ENCODE peak calls at places on chromosome 16, in four cellular contexts. One of them, this sample, is unnamed.

GRCh38 chr16:57858635-57859034 is 56.3 kb upstream of the KIFC3 start:
- DNase-seq in adipocyte: no peak
- DNase-seq in foreskin fibroblast: no peak
- DNase-seq in AG04450: no peak
- DNase-seq in this sample: no peak

GRCh38 chr16:50677351-50677750 is 3.8 kb downstream of the SNX20 start:
- DNase-seq in adipocyte: no peak
- DNase-seq in foreskin fibroblast: no peak
- DNase-seq in AG04450: no peak
- DNase-seq in this sample: no peak

GRCh38 chr16:84829168-84829965 is 9.6 kb downstream of the CRISPLD2 start:
- DNase-seq in adipocyte: peak; percentile 90
- DNase-seq in foreskin fibroblast: peak; percentile 83
- DNase-seq in AG04450: peak; percentile 79
- DNase-seq in this sample: peak; percentile 93

GRCh38 chr16:85535352-85536072 is 77.6 kb upstream of the GSE1 start:
- DNase-seq in adipocyte: no peak
- DNase-seq in foreskin fibroblast: no peak
- DNase-seq in AG04450: no peak
- DNase-seq in this sample: no peak

GRCh38 chr16:27766166-27766925 is 216.4 kb downstream of the KATNIP start:
- DNase-seq in adipocyte: no peak
- DNase-seq in foreskin fibroblast: no peak
- DNase-seq in AG04450: no peak
- DNase-seq in this sample: no peak

GRCh38 chr16:78676351-78676750 is 576.9 kb downstream of the WWOX start:
- DNase-seq in adipocyte: no peak
- DNase-seq in foreskin fibroblast: no peak
- DNase-seq in AG04450: no peak
- DNase-seq in this sample: peak; percentile 59

GRCh38 chr16:53809088-53809951 is 105.4 kb downstream of the FTO start:
- DNase-seq in adipocyte: peak; percentile 80
- DNase-seq in foreskin fibroblast: peak; percentile 71
- DNase-seq in AG04450: peak; percentile 60
- DNase-seq in this sample: peak; percentile 88

GRCh38 chr16:53042235-53042645 is 10.5 kb downstream of the CHD9NB start:
- DNase-seq in adipocyte: no peak
- DNase-seq in foreskin fibroblast: no peak
- DNase-seq in AG04450: no peak
- DNase-seq in this sample: no peak

GRCh38 chr16:54174201-54174600 is 112.4 kb downstream of the IRX3 start:
- DNase-seq in adipocyte: no peak
- DNase-seq in foreskin fibroblast: no peak
- DNase-seq in AG04450: no peak
- DNase-seq in this sample: no peak

GRCh38 chr16:64950731-64951130 is 171.1 kb downstream of the CDH11 start:
- DNase-seq in adipocyte: no peak
- DNase-seq in foreskin fibroblast: no peak
- DNase-seq in AG04450: no peak
- DNase-seq in this sample: no peak

GRCh38 chr16:84689126-84689525 is 10.7 kb upstream of the USP10 start:
- DNase-seq in adipocyte: peak; percentile 74
- DNase-seq in foreskin fibroblast: peak; percentile 93
- DNase-seq in AG04450: peak; percentile 83
- DNase-seq in this sample: peak; percentile 95

GRCh38 chr16:2798723-2799204 is 494 bp downstream of the PRSS41 start:
- DNase-seq in adipocyte: no peak
- DNase-seq in foreskin fibroblast: no peak
- DNase-seq in AG04450: no peak
- DNase-seq in this sample: no peak

GRCh38 chr16:28210979-28211505 is 723 bp downstream of the XPO6 start:
- DNase-seq in adipocyte: peak; percentile 87
- DNase-seq in foreskin fibroblast: peak; percentile 85
- DNase-seq in AG04450: no peak
- DNase-seq in this sample: peak; percentile 68

GRCh38 chr16:11327277-11328171 is 17.7 kb upstream of the RMI2 start:
- DNase-seq in adipocyte: no peak
- DNase-seq in foreskin fibroblast: no peak
- DNase-seq in AG04450: no peak
- DNase-seq in this sample: no peak

GRCh38 chr16:11329080-11329491 is 16.2 kb upstream of the RMI2 start:
- DNase-seq in adipocyte: peak; percentile 36
- DNase-seq in foreskin fibroblast: no peak
- DNase-seq in AG04450: no peak
- DNase-seq in this sample: peak; percentile 40

GRCh38 chr16:11326737-11327276 is 18.5 kb upstream of the RMI2 start:
- DNase-seq in adipocyte: no peak
- DNase-seq in foreskin fibroblast: no peak
- DNase-seq in AG04450: no peak
- DNase-seq in this sample: no peak

GRCh38 chr16:11329891-11330290 is 15.4 kb upstream of the RMI2 start:
- DNase-seq in adipocyte: no peak
- DNase-seq in foreskin fibroblast: no peak
- DNase-seq in AG04450: no peak
- DNase-seq in this sample: peak; percentile 33

DNA sequence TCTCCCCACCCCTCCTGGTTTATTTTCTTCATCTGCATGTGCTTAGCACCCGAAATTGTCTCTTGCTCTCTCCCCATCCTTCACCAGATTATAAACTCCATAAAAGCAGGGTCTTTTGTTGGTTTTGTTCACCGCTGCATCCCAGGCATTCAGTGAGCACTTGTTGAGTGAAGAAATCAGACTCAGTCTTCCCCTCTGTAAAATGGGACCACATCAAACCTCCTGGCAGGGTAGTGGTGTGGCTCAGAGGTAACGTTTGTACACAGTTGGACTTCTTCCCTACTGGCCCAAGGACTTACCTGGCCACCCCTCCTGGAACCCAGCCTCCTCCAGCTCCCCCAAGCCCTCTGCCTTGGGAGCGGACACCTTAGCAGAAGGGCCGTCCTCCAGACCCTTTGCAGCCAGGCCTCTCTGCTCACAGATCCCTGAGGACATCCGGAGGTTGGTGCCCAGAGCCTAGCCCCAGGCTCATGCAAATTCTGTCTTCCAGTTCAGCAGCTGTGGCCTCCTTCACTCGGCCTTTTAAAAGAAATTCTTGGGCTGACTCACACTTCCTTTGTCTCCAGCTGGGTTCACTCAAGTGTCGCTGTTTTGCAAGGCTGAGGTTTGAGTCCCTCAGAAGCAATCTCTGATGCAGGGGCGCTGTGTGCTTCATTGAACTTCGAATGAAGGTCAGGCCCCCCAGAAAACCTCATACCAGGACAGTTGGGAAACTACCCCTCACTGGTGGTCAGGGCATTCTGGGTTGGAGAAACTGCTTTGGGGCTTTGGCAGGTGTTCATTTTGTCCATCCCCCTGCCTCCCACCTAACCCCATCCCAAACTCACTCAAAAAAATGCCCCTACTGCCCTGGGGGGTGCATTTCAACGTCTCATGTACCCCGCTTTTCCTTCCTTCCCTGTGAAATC is 16.8 kb upstream of the RMI2 start:
- DNase-seq in adipocyte: peak; percentile 98
- DNase-seq in foreskin fibroblast: peak; percentile 91
- DNase-seq in AG04450: peak; percentile 90
- DNase-seq in this sample: peak; percentile 96
- H3K4me3 ChIP-seq in adipocyte: peak overlapping the region; percentile 67
- H3K4me3 ChIP-seq in foreskin fibroblast: peak overlapping the region; percentile 31
- H3K4me3 ChIP-seq in AG04450: peak overlapping the region; percentile 43
- H3K4me3 ChIP-seq in this sample: peak overlapping the region; percentile 1

GRCh38 chr16:14013571-14014283 is 57.4 kb upstream of the MRTFB start:
- DNase-seq in adipocyte: peak; percentile 96
- DNase-seq in foreskin fibroblast: peak; percentile 97
- DNase-seq in AG04450: peak; percentile 86
- DNase-seq in this sample: peak; percentile 99
- H3K4me3 ChIP-seq in adipocyte: peak overlapping the region; percentile 53
- H3K4me3 ChIP-seq in foreskin fibroblast: peak overlapping the region; percentile 66
- H3K4me3 ChIP-seq in AG04450: peak overlapping the region; percentile 7
- H3K4me3 ChIP-seq in this sample: peak overlapping the region; percentile 28

GRCh38 chr16:11349599-11350276 is 4.5 kb downstream of the RMI2 start:
- DNase-seq in adipocyte: peak; percentile 70
- DNase-seq in foreskin fibroblast: peak; percentile 79
- DNase-seq in AG04450: no peak
- DNase-seq in this sample: peak; percentile 66

GRCh38 chr16:11347831-11348230 is 2.6 kb downstream of the RMI2 start:
- DNase-seq in adipocyte: no peak
- DNase-seq in foreskin fibroblast: no peak
- DNase-seq in AG04450: no peak
- DNase-seq in this sample: no peak

GRCh38 chr16:11348737-11349598 is 3.7 kb downstream of the RMI2 start:
- DNase-seq in adipocyte: no peak
- DNase-seq in foreskin fibroblast: no peak
- DNase-seq in AG04450: no peak
- DNase-seq in this sample: no peak

GRCh38 chr16:11353158-11353557 is 7.9 kb downstream of the RMI2 start:
- DNase-seq in adipocyte: no peak
- DNase-seq in foreskin fibroblast: no peak
- DNase-seq in AG04450: no peak
- DNase-seq in this sample: no peak

GRCh38 chr16:11350531-11351335 is 5.5 kb downstream of the RMI2 start:
- DNase-seq in adipocyte: peak; percentile 91
- DNase-seq in foreskin fibroblast: peak; percentile 84
- DNase-seq in AG04450: peak; percentile 56
- DNase-seq in this sample: peak; percentile 37
- H3K4me3 ChIP-seq in adipocyte: peak overlapping the region; percentile 56
- H3K4me3 ChIP-seq in foreskin fibroblast: peak overlapping the region; percentile 54
- H3K4me3 ChIP-seq in AG04450: peak overlapping the region; percentile 39
- H3K4me3 ChIP-seq in this sample: peak overlapping the region; percentile 36

GRCh38 chr16:86611958-86612357 is 33.6 kb downstream of the FOXL1 start:
- DNase-seq in adipocyte: no peak
- DNase-seq in foreskin fibroblast: no peak
- DNase-seq in AG04450: no peak
- DNase-seq in this sample: no peak
- H3K4me3 ChIP-seq in adipocyte: no peak overlapping the region
- H3K4me3 ChIP-seq in foreskin fibroblast: no peak overlapping the region
- H3K4me3 ChIP-seq in AG04450: no peak overlapping the region
- H3K4me3 ChIP-seq in this sample: no peak overlapping the region